ENCODE peak calls at places on chromosomes 11 and 22, in seven cellular contexts. W is HCT116, A is tibial nerve, R is transverse colon, F is thyroid gland, Z is sigmoid colon, Q is IMR-90. J is an unnamed sample. For H3K4me1, the result is how much of the 10 kb centered on the place peaks cover.

GRCh38 chr11:70423523-70424505 is 25.5 kb downstream of the CTTN start:
- DNase-seq in W (no peak), A (no peak), R (no peak), F (no peak), Z (no peak), Q (peak), J (peak)

GRCh38 chr11:85114786-85115185 is 512.4 kb downstream of the DLG2 start:
- DNase-seq in W (no peak), A (no peak), R (no peak), F (no peak), Z (no peak), Q (peak), J (no peak)

GRCh38 chr11:78801161-78801884 is 226.7 kb upstream of the NARS2 start:
- DNase-seq in W (no peak), A (no peak), R (peak), F (peak), Z (peak), Q (peak), J (no peak)

GRCh38 chr22:46360891-46361290 is 25.4 kb downstream of the TRMU start:
- DNase-seq in W (no peak), A (no peak), R (no peak), F (no peak), Z (no peak), Q (no peak), J (no peak)

GRCh38 chr11:111185259-111185658 is 60.3 kb upstream of the POU2AF2 start:
- DNase-seq in W (no peak), A (no peak), R (no peak), F (no peak), Z (no peak), Q (peak), J (no peak)

GRCh38 chr11:63888170-63889086 is 28.5 kb downstream of the RCOR2 start:
- DNase-seq in W (no peak), A (no peak), R (peak), F (peak), Z (peak), Q (peak), J (peak)

GRCh38 chr11:12185106-12185690 is 74.8 kb downstream of the MICAL2 start:
- DNase-seq in W (no peak), A (no peak), R (no peak), F (no peak), Z (no peak), Q (no peak), J (no peak)

GRCh38 chr11:74090701-74091100 is 80.1 kb downstream of the C2CD3 start:
- DNase-seq in W (no peak), A (no peak), R (no peak), F (no peak), Z (no peak), Q (peak), J (peak)

GRCh38 chr11:130728185-130729160 is 187.8 kb downstream of the SNX19 start:
- DNase-seq in W (no peak), A (no peak), R (no peak), F (no peak), Z (no peak), Q (no peak), J (no peak)

GRCh38 chr11:127106142-127106541 is 105.6 kb upstream of the KIRREL3 start:
- DNase-seq in W (no peak), A (no peak), R (no peak), F (peak), Z (no peak), Q (peak), J (no peak)

GRCh38 chr22:29231971-29232959 is 26.6 kb downstream of the EMID1 start:
- DNase-seq in W (no peak), A (no peak), R (no peak), F (peak), Z (peak), Q (no peak), J (peak)

GRCh38 chr11:12005476-12005875 is 3.0 kb downstream of the DKK3 start:
- DNase-seq in W (no peak), A (no peak), R (no peak), F (no peak), Z (no peak), Q (peak), J (no peak)

GRCh38 chr11:11724994-11725393 is 103.2 kb upstream of the GALNT18 start:
- DNase-seq in W (no peak), A (no peak), R (no peak), F (no peak), Z (no peak), Q (no peak), J (no peak)

GRCh38 chr11:64918056-64918455 is 1.0 kb upstream of the ATG2A start:
- DNase-seq in W (no peak), A (no peak), R (no peak), F (peak), Z (peak), Q (peak), J (no peak)

GRCh38 chr11:27611390-27611789 is 88.9 kb downstream of the BDNF start:
- DNase-seq in W (no peak), A (no peak), R (no peak), F (no peak), Z (no peak), Q (no peak), J (no peak)

GRCh38 chr11:83836883-83837654 is 550.9 kb upstream of the CCDC90B start:
- DNase-seq in W (peak), A (no peak), R (peak), F (peak), Z (peak), Q (peak), J (peak)

GRCh38 chr22:28867191-28867590 is 16.2 kb upstream of the ZNRF3 start:
- DNase-seq in W (no peak), A (no peak), R (no peak), F (no peak), Z (no peak), Q (no peak), J (no peak)

GRCh38 chr11:44104472-44105294 is 9.2 kb downstream of the EXT2 start:
- DNase-seq in W (no peak), A (no peak), R (no peak), F (no peak), Z (no peak), Q (no peak), J (no peak)

GRCh38 chr22:31681625-31682345 is 19.8 kb upstream of the PISD start:
- DNase-seq in W (no peak), A (no peak), R (no peak), F (no peak), Z (peak), Q (peak), J (peak)

GRCh38 chr11:83249972-83250593 is 36.1 kb downstream of the CCDC90B start:
- DNase-seq in W (peak), A (no peak), R (no peak), F (no peak), Z (no peak), Q (peak), J (no peak)

GRCh38 chr11:11731311-11732083 is 109.7 kb upstream of the GALNT18 start:
- DNase-seq in W (peak), A (no peak), R (no peak), F (peak), Z (no peak), Q (peak), J (no peak)

GRCh38 chr11:17839973-17840611 is 105.5 kb downstream of the KCNC1 start:
- DNase-seq in W (no peak), A (no peak), R (no peak), F (no peak), Z (no peak), Q (peak), J (peak)

GRCh38 chr11:72430743-72431570 is 3.4 kb downstream of the CLPB start:
- DNase-seq in W (no peak), A (no peak), R (no peak), F (peak), Z (no peak), Q (peak), J (peak)

GRCh38 chr11:45094958-45095690 is 51.3 kb upstream of the PRDM11 start:
- DNase-seq in W (no peak), A (no peak), R (no peak), F (no peak), Z (no peak), Q (no peak), J (no peak)

GRCh38 chr11:17498058-17498457 is 21.4 kb upstream of the ABCC8 start:
- DNase-seq in W (peak), A (no peak), R (peak), F (no peak), Z (no peak), Q (no peak), J (no peak)

GRCh38 chr11:31817054-31817620 is 6.0 kb upstream of the PAX6 start:
- DNase-seq in W (no peak), A (no peak), R (no peak), F (no peak), Z (peak), Q (no peak), J (no peak)
- H3K4me1 ChIP-seq in W (under half), A (under half), R (half or more), F (half or more), Z (half or more), Q (under half), J (half or more)

DNA sequence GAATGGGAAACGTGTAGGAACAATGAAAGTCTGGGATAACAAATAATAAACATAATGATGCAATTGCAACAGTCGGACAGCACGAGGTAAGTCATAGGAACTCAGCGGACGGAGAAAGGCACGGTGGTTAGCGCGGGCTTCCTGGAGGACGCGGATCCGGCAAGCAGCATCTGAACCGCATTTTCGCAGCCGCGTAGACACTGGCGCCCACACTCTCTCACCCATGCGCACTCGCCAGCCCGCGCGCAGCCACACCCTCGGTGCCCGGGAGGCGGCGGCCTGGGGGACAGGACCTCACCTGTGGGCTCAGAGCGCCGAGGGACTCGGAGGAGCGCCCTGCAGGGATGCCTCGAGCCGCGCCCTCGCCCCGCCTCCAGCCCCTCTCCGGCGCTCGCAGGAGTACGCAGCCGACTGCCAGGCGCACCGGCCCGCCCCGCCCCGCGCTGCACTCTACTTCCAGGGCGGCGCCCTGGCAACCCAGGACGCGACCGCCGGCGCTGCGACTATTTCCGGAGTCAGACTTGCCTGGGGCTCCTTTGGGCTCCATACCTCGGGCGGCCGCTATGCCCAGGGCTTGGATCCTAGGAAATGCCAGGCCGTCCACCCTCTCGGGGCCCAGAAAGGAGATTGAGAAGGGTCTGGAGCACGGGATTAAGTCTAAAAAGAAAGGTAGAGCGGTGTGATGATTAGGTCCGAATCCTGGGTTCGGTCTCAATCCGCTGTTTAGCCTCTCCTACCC is at the start of gene TTLL1:
- DNase-seq in W (peak), A (peak), R (peak), F (peak), Z (peak), Q (peak), J (peak)
- TF ChIP-seq POLR2A in W (peak), A (no peak), R (no peak), F (peak), Z (no peak), Q (no peak), J (peak)

DNA sequence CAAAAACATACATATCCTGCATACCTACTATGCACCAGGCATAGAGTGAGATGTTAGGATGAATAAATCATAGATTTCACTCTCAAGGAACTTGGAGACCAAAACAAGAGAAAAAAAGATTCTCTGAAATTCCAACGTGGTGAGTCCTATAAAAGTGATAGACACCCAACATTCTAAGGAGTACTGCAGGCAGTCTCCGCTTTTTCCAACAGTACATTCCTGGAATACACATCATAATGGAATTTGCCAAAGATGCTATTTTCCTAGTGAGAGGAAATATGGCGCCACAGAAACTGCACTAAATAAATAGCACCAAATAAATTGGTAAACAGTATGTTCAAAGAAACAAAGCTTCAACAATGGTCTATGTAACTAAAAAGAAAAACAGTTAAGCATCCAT is 6.0 kb downstream of the TMEM123 start:
- DNase-seq in W (no peak), A (no peak), R (no peak), F (no peak), Z (no peak), Q (peak), J (no peak)
- H3K4me1 ChIP-seq in W (under half), A (under half), R (under half), F (under half), Z (under half), Q (under half), J (under half)

DNA sequence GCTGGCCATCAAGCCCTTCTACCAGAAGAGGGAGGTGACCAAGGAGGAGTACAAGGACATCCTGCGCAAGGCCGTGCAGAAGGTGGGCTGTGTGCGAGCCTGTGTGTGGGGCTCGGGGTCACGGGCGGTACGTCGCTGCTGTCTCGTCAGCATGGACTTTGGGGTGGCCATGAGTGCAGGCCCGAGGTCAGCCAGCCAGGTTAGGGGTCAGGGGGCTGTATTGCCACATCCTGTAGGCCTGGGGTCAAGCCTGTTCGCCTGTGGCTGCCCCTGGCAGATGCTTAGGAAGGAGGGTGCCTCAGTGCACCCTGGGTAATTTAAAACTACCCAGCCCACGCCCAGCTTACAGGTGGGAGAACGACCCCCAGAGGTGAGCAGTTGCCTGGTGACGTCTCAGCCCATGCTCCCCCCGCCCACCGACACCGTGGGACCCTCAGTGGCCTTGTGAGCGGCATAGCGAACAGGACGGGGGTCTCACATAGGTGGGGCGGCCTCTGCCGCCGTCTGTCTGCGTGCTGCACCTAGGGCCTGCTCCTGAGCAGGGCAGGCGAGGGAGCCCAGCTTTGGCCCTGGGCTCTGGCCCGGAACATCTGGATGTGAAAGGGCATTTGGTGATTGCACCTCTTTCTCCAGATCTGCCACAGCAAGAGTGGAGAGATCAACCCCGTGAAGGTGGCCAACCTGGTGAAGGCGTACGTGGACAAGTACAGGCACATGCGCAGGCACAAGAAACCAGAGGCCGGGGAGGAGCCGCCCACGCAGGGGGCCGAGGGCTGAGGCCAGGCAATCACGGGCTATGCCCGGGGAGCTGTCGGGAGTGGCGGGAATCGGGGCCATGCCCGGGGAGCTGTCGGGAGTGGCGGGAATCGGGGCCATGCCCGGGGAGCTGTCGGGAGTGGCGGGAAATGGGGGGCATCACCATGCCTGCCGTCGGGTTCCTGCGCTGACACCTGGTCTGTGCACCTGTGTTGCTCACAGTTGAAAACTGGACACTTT is 4.5 kb downstream of the IRF7 start:
- DNase-seq in W (no peak), A (no peak), R (no peak), F (no peak), Z (no peak), Q (no peak), J (no peak)
- TF ChIP-seq POLR2A in W (no peak), A (no peak), R (no peak), F (no peak), Z (no peak), Q (no peak), J (no peak)

J was measured in adrenal gland.